ENCODE peak calls at places on chromosomes 5 and 9, in six cellular contexts. U is uterus, S is PC-3, D is AG04449, V is GM12865, O is HFF-Myc. Y is an unnamed sample.

GRCh38 chr5:61603211-61603908 is 271.3 kb downstream of the ZSWIM6 start:
- DNase-seq in S (peak; percentile 6), U (no peak), O (no peak), V (no peak), D (no peak), Y (no peak)

GRCh38 chr5:168114444-168115017 is 176.9 kb upstream of the WWC1 start:
- DNase-seq in U (no peak), S (peak; percentile 68), D (no peak), V (peak; percentile 77), O (no peak), Y (no peak)

GRCh38 chr5:68255305-68256130 is 40.0 kb downstream of the PIK3R1 start:
- DNase-seq in S (no peak), V (no peak), U (no peak), O (no peak), D (no peak), Y (no peak)

GRCh38 chr5:151086905-151087360 is 6.1 kb upstream of the TNIP1 start:
- DNase-seq in D (no peak), S (no peak), O (no peak), U (no peak), V (peak; percentile 82), Y (no peak)

GRCh38 chr9:100725376-100725775 is 147.5 kb downstream of the CAVIN4 start:
- DNase-seq in V (no peak), S (no peak), O (no peak), U (no peak), D (no peak), Y (no peak)

GRCh38 chr5:116440329-116440895 is 134.2 kb downstream of the SEMA6A start:
- DNase-seq in D (no peak), V (peak; percentile 5), S (no peak), O (no peak), U (no peak), Y (no peak)

GRCh38 chr9:138115506-138115905 is 237.9 kb downstream of the CACNA1B start:
- DNase-seq in D (no peak), S (no peak), O (no peak), V (no peak), U (no peak), Y (no peak)

GRCh38 chr9:111399772-111400563 is 69.9 kb upstream of the OR2K2 start:
- DNase-seq in V (peak; percentile 63), D (no peak), U (no peak), O (no peak), S (peak; percentile 69), Y (no peak)

GRCh38 chr5:68074633-68075032 is 140.9 kb upstream of the PIK3R1 start:
- DNase-seq in S (no peak), D (no peak), V (peak; percentile 4), O (no peak), U (no peak), Y (no peak)

GRCh38 chr5:3590253-3590966 is 5.2 kb upstream of the IRX1 start:
- DNase-seq in O (no peak), S (no peak), V (no peak), D (no peak), U (no peak), Y (no peak)

GRCh38 chr9:91334053-91334452 is 27.7 kb downstream of the AUH start:
- DNase-seq in D (no peak), V (no peak), S (no peak), U (no peak), O (no peak), Y (no peak)

GRCh38 chr9:98342103-98342818 is 86.8 kb upstream of the TBC1D2 start:
- DNase-seq in D (no peak), O (no peak), S (no peak), V (no peak), U (no peak), Y (no peak)

GRCh38 chr5:175657593-175658271 is at the start of gene HRH2:
- DNase-seq in V (no peak), S (no peak), D (no peak), U (no peak), O (no peak), Y (no peak)

GRCh38 chr5:35780236-35780635 is 76.5 kb upstream of the IL7R start:
- DNase-seq in O (no peak), U (no peak), D (no peak), V (no peak), S (no peak), Y (no peak)

GRCh38 chr9:5922192-5922591 is 31.5 kb downstream of the MLANA start:
- DNase-seq in V (no peak), D (no peak), U (no peak), O (no peak), S (no peak), Y (no peak)

GRCh38 chr9:21689851-21690250 is 112.6 kb upstream of the MTAP start:
- DNase-seq in S (peak; percentile 47), V (no peak), U (no peak), O (no peak), D (no peak), Y (no peak)

GRCh38 chr9:20770947-20771346 is 86.9 kb downstream of the FOCAD start:
- DNase-seq in S (no peak), D (no peak), V (no peak), O (no peak), U (no peak), Y (no peak)

GRCh38 chr9:130805510-130806387 is 29.3 kb upstream of the ABL1 start:
- DNase-seq in V (peak; percentile 70), O (no peak), D (no peak), S (no peak), U (no peak), Y (no peak)

DNA sequence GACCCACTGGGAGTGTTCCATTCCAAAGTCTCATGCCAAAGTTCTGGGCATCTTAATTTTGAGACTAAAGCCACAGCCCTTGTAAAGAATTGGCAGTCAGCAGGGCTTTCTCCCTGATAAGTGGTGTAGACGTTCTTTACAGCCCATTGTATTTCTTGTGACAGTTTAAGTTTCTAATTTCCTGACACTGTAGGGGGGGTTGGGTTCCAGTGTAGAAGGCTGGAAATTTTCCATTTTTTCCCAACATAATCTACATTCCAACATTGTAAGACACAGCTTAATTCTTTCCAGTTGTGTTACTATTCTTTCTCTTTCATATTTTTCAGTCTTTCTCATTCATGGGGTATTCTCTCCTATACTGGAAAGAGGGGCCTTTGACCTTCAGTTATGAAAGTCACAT is 121.1 kb downstream of the FBXL7 start:
- DNase-seq in V (no peak), D (no peak), U (no peak), O (peak; percentile 67), S (no peak), Y (peak; percentile 27)
- H3K4me3 ChIP-seq in V (no peak overlapping the region), D (no peak overlapping the region), U (no peak overlapping the region), O (no peak overlapping the region), S (no peak overlapping the region), Y (peak overlapping the region; percentile 50)

GRCh38 chr9:90057361-90057760 is 452.5 kb downstream of the GADD45G start:
- DNase-seq in V (no peak), O (no peak), U (no peak), D (no peak), S (no peak), Y (no peak)

GRCh38 chr9:90054810-90055209 is 450.0 kb downstream of the GADD45G start:
- DNase-seq in V (no peak), O (no peak), D (no peak), U (no peak), S (no peak), Y (no peak)

GRCh38 chr9:90055226-90055625 is 450.4 kb downstream of the GADD45G start:
- DNase-seq in O (no peak), V (no peak), S (no peak), U (no peak), D (no peak), Y (no peak)

GRCh38 chr9:90047828-90048227 is 443.0 kb downstream of the GADD45G start:
- DNase-seq in V (no peak), O (no peak), D (no peak), S (no peak), U (no peak), Y (no peak)

GRCh38 chr9:90053027-90053426 is 448.2 kb downstream of the GADD45G start:
- DNase-seq in O (no peak), V (peak; percentile 21), S (peak; percentile 9), U (no peak), D (no peak), Y (no peak)
- TF ChIP-seq CTCF in O (peak; percentile 42), V (peak; percentile 43), S (no peak), U (no peak), D (peak; percentile 5), Y (no peak)

DNA sequence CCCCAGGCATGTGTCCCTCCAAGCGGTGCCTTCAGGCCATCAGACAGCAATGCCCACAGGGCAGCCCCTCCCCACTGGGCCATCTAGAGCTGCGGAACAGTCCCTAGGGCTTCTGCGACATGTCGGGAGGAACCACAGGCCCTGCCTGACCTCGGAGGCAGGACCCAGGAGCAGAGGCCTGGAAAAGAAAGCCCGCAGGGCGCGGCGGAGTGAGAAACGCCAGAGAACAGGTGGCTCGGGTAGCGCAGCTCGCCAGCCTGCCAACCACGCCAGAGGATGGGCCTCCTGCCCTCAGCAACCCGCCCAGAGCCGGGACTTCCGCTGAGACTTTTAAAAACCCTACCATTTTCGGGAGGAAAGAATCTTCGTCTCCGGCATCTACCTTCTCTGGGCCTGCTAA is 715 bp downstream of the LCN8 start:
- DNase-seq in S (no peak), D (no peak), V (no peak), O (no peak), U (no peak), Y (no peak)
- H3K4me3 ChIP-seq in S (no peak overlapping the region), D (no peak overlapping the region), V (no peak overlapping the region), O (no peak overlapping the region), U (no peak overlapping the region), Y (no peak overlapping the region)

GRCh38 chr9:136627703-136628102 is 35.0 kb upstream of the EGFL7 start:
- DNase-seq in S (no peak), U (peak; percentile 9), V (no peak), O (no peak), D (no peak), Y (no peak)

GRCh38 chr9:136626066-136626725 is 36.5 kb upstream of the EGFL7 start:
- DNase-seq in O (no peak), V (no peak), S (no peak), U (no peak), D (no peak), Y (no peak)

GRCh38 chr9:136625101-136626065 is 37.3 kb upstream of the EGFL7 start:
- DNase-seq in U (peak; percentile 70), D (no peak), O (peak; percentile 27), V (peak; percentile 27), S (peak; percentile 21), Y (no peak)

GRCh38 chr9:136628287-136628686 is 34.4 kb upstream of the EGFL7 start:
- DNase-seq in D (no peak), U (peak; percentile 10), S (no peak), O (no peak), V (no peak), Y (no peak)

DNA sequence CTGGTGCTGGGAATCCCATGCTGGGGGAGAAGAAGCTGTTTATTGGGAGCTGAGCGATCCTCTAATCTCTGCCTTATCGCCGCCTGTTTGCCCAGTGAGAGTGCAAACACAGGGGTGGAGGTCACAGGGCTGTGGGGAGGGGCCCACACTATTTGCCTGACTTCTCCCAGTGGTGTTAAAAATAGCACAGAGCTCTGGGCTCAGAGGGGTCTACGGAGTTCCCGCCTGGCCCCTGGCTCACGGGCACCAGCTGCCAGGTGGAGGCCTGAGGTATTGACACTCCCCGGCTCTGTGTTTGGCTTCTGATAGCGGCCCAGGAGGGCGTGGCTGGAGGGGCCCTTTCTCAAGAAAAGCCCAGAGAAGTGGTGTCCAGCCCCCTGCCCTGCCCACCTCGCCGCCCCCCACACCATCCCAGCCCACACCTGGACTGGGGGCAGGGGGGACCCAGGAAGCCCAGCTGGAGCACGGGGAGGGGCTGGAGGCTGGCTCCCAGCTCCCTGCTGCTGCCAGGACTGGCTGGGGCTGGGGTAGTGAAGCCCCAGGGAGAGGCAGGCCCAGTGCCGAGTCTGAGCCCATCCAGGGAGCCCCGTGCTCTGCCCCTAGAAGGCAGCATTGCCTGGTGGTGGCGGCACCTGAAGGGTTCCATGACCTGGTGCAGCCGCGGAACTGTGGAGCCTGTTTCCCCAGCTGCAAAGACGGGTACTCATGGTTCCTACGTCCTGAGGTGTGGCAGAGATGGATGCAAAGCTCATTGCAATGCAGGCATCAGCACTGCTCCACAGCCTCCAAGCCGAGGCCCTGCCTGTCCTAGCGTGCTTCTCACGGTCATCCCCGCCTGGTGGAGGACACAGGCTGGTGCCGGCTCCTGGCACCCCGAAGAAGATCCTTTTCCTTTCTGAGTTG is 35.7 kb upstream of the EGFL7 start:
- DNase-seq in O (no peak), V (no peak), S (no peak), U (no peak), D (no peak), Y (no peak)
- TF ChIP-seq CTCF in O (no peak), V (no peak), S (no peak), U (no peak), D (peak; percentile 49), Y (peak; percentile 3)